ENCODE peak calls at places on chromosome 13, in eight cellular contexts. One of them, this sample, is unnamed.

GRCh38 chr13:28637714-28638355 is 21.1 kb upstream of the POMP start:
- DNase-seq in AG10803: no peak
- DNase-seq in activated CD4-positive, alpha-beta T cell treated with anti-CD3 and anti-CD28 coated beads, Interleukin-2, amount 50 U/mL, for 24 hours: no peak
- DNase-seq in T-cell: no peak
- DNase-seq in mucosa of gallbladder: no peak
- DNase-seq in stimulated activated CD4-positive, alpha-beta T cell treated with anti-CD3 and anti-CD28 coated beads, Interleukin-4, amount 100 ng/mL, for 1 hour: no peak
- DNase-seq in T-helper 22 cell: no peak
- DNase-seq in NCI-H2081: no peak
- DNase-seq in this sample: no peak

GRCh38 chr13:112330479-112331407 is 45.4 kb upstream of the SPACA7 start:
- DNase-seq in AG10803: no peak
- DNase-seq in T-cell: no peak
- DNase-seq in NCI-H2081: no peak
- DNase-seq in T-helper 22 cell: no peak
- DNase-seq in stimulated activated CD4-positive, alpha-beta T cell treated with anti-CD3 and anti-CD28 coated beads, Interleukin-4, amount 100 ng/mL, for 1 hour: no peak
- DNase-seq in mucosa of gallbladder: no peak
- DNase-seq in activated CD4-positive, alpha-beta T cell treated with anti-CD3 and anti-CD28 coated beads, Interleukin-2, amount 50 U/mL, for 24 hours: no peak
- DNase-seq in this sample: no peak

GRCh38 chr13:42396901-42397670 is 125.1 kb downstream of the AKAP11 start:
- DNase-seq in stimulated activated CD4-positive, alpha-beta T cell treated with anti-CD3 and anti-CD28 coated beads, Interleukin-4, amount 100 ng/mL, for 1 hour: no peak
- DNase-seq in NCI-H2081: no peak
- DNase-seq in T-helper 22 cell: no peak
- DNase-seq in AG10803: no peak
- DNase-seq in T-cell: no peak
- DNase-seq in mucosa of gallbladder: no peak
- DNase-seq in activated CD4-positive, alpha-beta T cell treated with anti-CD3 and anti-CD28 coated beads, Interleukin-2, amount 50 U/mL, for 24 hours: no peak
- DNase-seq in this sample: no peak

GRCh38 chr13:107421951-107422350 is 793.4 kb downstream of the LIG4 start:
- DNase-seq in AG10803: no peak
- DNase-seq in T-cell: no peak
- DNase-seq in mucosa of gallbladder: no peak
- DNase-seq in T-helper 22 cell: no peak
- DNase-seq in NCI-H2081: no peak
- DNase-seq in stimulated activated CD4-positive, alpha-beta T cell treated with anti-CD3 and anti-CD28 coated beads, Interleukin-4, amount 100 ng/mL, for 1 hour: no peak
- DNase-seq in activated CD4-positive, alpha-beta T cell treated with anti-CD3 and anti-CD28 coated beads, Interleukin-2, amount 50 U/mL, for 24 hours: no peak
- DNase-seq in this sample: no peak

GRCh38 chr13:34026308-34026707 is 208.4 kb downstream of the RFC3 start:
- DNase-seq in mucosa of gallbladder: no peak
- DNase-seq in AG10803: no peak
- DNase-seq in activated CD4-positive, alpha-beta T cell treated with anti-CD3 and anti-CD28 coated beads, Interleukin-2, amount 50 U/mL, for 24 hours: no peak
- DNase-seq in T-helper 22 cell: no peak
- DNase-seq in T-cell: no peak
- DNase-seq in stimulated activated CD4-positive, alpha-beta T cell treated with anti-CD3 and anti-CD28 coated beads, Interleukin-4, amount 100 ng/mL, for 1 hour: no peak
- DNase-seq in NCI-H2081: no peak
- DNase-seq in this sample: no peak

GRCh38 chr13:44976949-44977583 is 12.2 kb downstream of the NUFIP1 start:
- DNase-seq in stimulated activated CD4-positive, alpha-beta T cell treated with anti-CD3 and anti-CD28 coated beads, Interleukin-4, amount 100 ng/mL, for 1 hour: no peak
- DNase-seq in mucosa of gallbladder: no peak
- DNase-seq in AG10803: no peak
- DNase-seq in T-cell: no peak
- DNase-seq in NCI-H2081: no peak
- DNase-seq in activated CD4-positive, alpha-beta T cell treated with anti-CD3 and anti-CD28 coated beads, Interleukin-2, amount 50 U/mL, for 24 hours: no peak
- DNase-seq in T-helper 22 cell: no peak
- DNase-seq in this sample: no peak

GRCh38 chr13:43662976-43663375 is 123.8 kb downstream of the ENOX1 start:
- DNase-seq in T-helper 22 cell: no peak
- DNase-seq in mucosa of gallbladder: peak; percentile 11
- DNase-seq in NCI-H2081: no peak
- DNase-seq in AG10803: no peak
- DNase-seq in T-cell: no peak
- DNase-seq in stimulated activated CD4-positive, alpha-beta T cell treated with anti-CD3 and anti-CD28 coated beads, Interleukin-4, amount 100 ng/mL, for 1 hour: no peak
- DNase-seq in activated CD4-positive, alpha-beta T cell treated with anti-CD3 and anti-CD28 coated beads, Interleukin-2, amount 50 U/mL, for 24 hours: no peak
- DNase-seq in this sample: no peak

GRCh38 chr13:73938375-73939070 is 195.7 kb downstream of the KLF12 start:
- DNase-seq in mucosa of gallbladder: no peak
- DNase-seq in T-cell: no peak
- DNase-seq in AG10803: peak; percentile 87
- DNase-seq in T-helper 22 cell: no peak
- DNase-seq in stimulated activated CD4-positive, alpha-beta T cell treated with anti-CD3 and anti-CD28 coated beads, Interleukin-4, amount 100 ng/mL, for 1 hour: no peak
- DNase-seq in NCI-H2081: no peak
- DNase-seq in activated CD4-positive, alpha-beta T cell treated with anti-CD3 and anti-CD28 coated beads, Interleukin-2, amount 50 U/mL, for 24 hours: no peak
- DNase-seq in this sample: no peak

GRCh38 chr13:60970736-60971135 is 444.9 kb downstream of the PCDH20 start:
- DNase-seq in stimulated activated CD4-positive, alpha-beta T cell treated with anti-CD3 and anti-CD28 coated beads, Interleukin-4, amount 100 ng/mL, for 1 hour: no peak
- DNase-seq in activated CD4-positive, alpha-beta T cell treated with anti-CD3 and anti-CD28 coated beads, Interleukin-2, amount 50 U/mL, for 24 hours: no peak
- DNase-seq in T-cell: no peak
- DNase-seq in T-helper 22 cell: no peak
- DNase-seq in NCI-H2081: no peak
- DNase-seq in mucosa of gallbladder: no peak
- DNase-seq in AG10803: no peak
- DNase-seq in this sample: no peak

GRCh38 chr13:68261105-68261504 is 1031.0 kb upstream of the PCDH9 start:
- DNase-seq in stimulated activated CD4-positive, alpha-beta T cell treated with anti-CD3 and anti-CD28 coated beads, Interleukin-4, amount 100 ng/mL, for 1 hour: no peak
- DNase-seq in AG10803: no peak
- DNase-seq in mucosa of gallbladder: no peak
- DNase-seq in T-cell: no peak
- DNase-seq in T-helper 22 cell: no peak
- DNase-seq in activated CD4-positive, alpha-beta T cell treated with anti-CD3 and anti-CD28 coated beads, Interleukin-2, amount 50 U/mL, for 24 hours: no peak
- DNase-seq in NCI-H2081: no peak
- DNase-seq in this sample: no peak

This sample was measured in mesothelial cell of epicardium.